ENCODE peak calls at places on chromosomes 16 and 17, in seven cellular contexts. E is kidney glomerular epithelial cell; Y is NCI-H2171 treated with DMSO at 0.1 percent for 48 hours; Q is Right ventricle myocardium superior; M is NCI-H1105; R is GF-D8; T is stimulated activated CD8-positive, alpha-beta memory T cell treated with anti-CD3 and anti-CD28 coated beads, Interleukin-12 subunit alpha, Interleukin-12 subunit beta, amount 100 ng/mL, for 4 hours. N is an unnamed sample.

GRCh38 chr17:82300707-82301270 is 16.6 kb downstream of the CD7 start:
- DNase-seq in T (no peak), R (no peak), M (no peak), Q (peak; percentile 85), E (no peak), Y (peak; percentile 61), N (peak; percentile 72)

GRCh38 chr16:70254095-70254964 is 2.6 kb upstream of the EXOSC6 start:
- DNase-seq in R (no peak), Y (no peak), E (no peak), T (no peak), Q (no peak), M (no peak), N (no peak)

GRCh38 chr17:81223758-81224122 is 975 bp upstream of the CEP131 start:
- DNase-seq in R (peak; percentile 24), Q (no peak), T (no peak), Y (no peak), M (no peak), E (no peak), N (no peak)

GRCh38 chr16:89506791-89507191 is 1.4 kb upstream of the SPG7 start:
- DNase-seq in T (peak; percentile 13), Q (no peak), M (no peak), E (no peak), Y (no peak), R (no peak), N (no peak)

GRCh38 chr17:82216301-82217119 is 3.9 kb upstream of the CCDC57 start:
- DNase-seq in R (peak; percentile 89), Q (peak; percentile 83), E (no peak), T (no peak), M (no peak), Y (no peak), N (peak; percentile 85)

GRCh38 chr16:67298277-67298676 is 18.9 kb downstream of the PLEKHG4 start:
- DNase-seq in Q (no peak), M (no peak), Y (no peak), E (no peak), R (no peak), T (no peak), N (no peak)

GRCh38 chr17:75507712-75508111 is 7.6 kb downstream of the CASKIN2 start:
- DNase-seq in R (no peak), Y (no peak), T (no peak), Q (no peak), M (no peak), E (no peak), N (no peak)

GRCh38 chr17:80220709-80221215 is 535 bp downstream of the SLC26A11 start:
- DNase-seq in M (no peak), Q (no peak), R (no peak), E (no peak), Y (peak; percentile 18), T (no peak), N (no peak)

GRCh38 chr17:64505320-64506200 is 529 bp downstream of the DDX5 start:
- DNase-seq in E (peak; percentile 69), Y (peak; percentile 84), M (peak; percentile 88), T (peak; percentile 72), R (peak; percentile 66), Q (peak; percentile 94), N (peak; percentile 91)

GRCh38 chr17:49146620-49147306 is 14.2 kb downstream of the B4GALNT2 start:
- DNase-seq in R (no peak), Y (no peak), Q (no peak), E (peak; percentile 65), T (no peak), M (no peak), N (no peak)

GRCh38 chr16:25135239-25135878 is 23.8 kb downstream of the LCMT1 start:
- DNase-seq in T (no peak), M (no peak), R (no peak), Y (peak; percentile 78), Q (no peak), E (peak; percentile 17), N (no peak)

GRCh38 chr16:88673685-88674398 is 11.0 kb upstream of the MVD start:
- DNase-seq in M (no peak), E (no peak), R (no peak), Y (no peak), Q (peak; percentile 73), T (no peak), N (peak; percentile 68)

GRCh38 chr17:77146882-77147281 is 6.1 kb downstream of the SEC14L1 start:
- DNase-seq in Y (no peak), E (peak; percentile 20), R (no peak), Q (peak; percentile 59), T (no peak), M (no peak), N (no peak)

GRCh38 chr17:34756670-34757021 is 177.3 kb downstream of the TMEM132E start:
- DNase-seq in R (no peak), Q (no peak), T (no peak), E (peak; percentile 3), Y (no peak), M (no peak), N (no peak)

GRCh38 chr16:66618588-66618987 is 14.1 kb downstream of the CMTM3 start:
- DNase-seq in T (no peak), Y (no peak), R (no peak), M (no peak), E (peak; percentile 90), Q (no peak), N (no peak)

GRCh38 chr16:71351558-71351901 is 7.0 kb upstream of the CALB2 start:
- DNase-seq in Q (no peak), E (no peak), M (no peak), R (no peak), Y (no peak), T (no peak), N (no peak)

GRCh38 chr17:2814499-2815341 is 18.5 kb downstream of the RAP1GAP2 start:
- DNase-seq in E (no peak), Y (no peak), T (peak; percentile 86), M (no peak), R (peak; percentile 39), Q (peak; percentile 60), N (peak; percentile 92)